ENCODE peak calls at places on chromosomes 3 and 15, in seven cellular contexts. L is choroid plexus epithelial cell; M is left ventricle myocardium inferior; R is CD8-positive, alpha-beta T cell; Z is fibroblast of the aortic adventitia; H is cardiac muscle cell; Q is effector memory CD4-positive, alpha-beta T cell. V is an unnamed sample.

GRCh38 chr3:46690798-46691197 is 2.7 kb downstream of the ALS2CL start:
- DNase-seq in L (no peak), M (peak), R (no peak), Z (peak), H (no peak), Q (no peak), V (no peak)

GRCh38 chr15:96524676-96525417 is 194.3 kb downstream of the NR2F2 start:
- DNase-seq in L (no peak), M (no peak), R (no peak), Z (no peak), H (no peak), Q (no peak), V (no peak)

GRCh38 chr15:79053894-79054293 is 36.7 kb downstream of the RASGRF1 start:
- DNase-seq in L (no peak), M (no peak), R (no peak), Z (no peak), H (no peak), Q (no peak), V (no peak)

GRCh38 chr3:21506061-21506460 is 244.9 kb downstream of the ZNF385D start:
- DNase-seq in L (no peak), M (no peak), R (no peak), Z (peak), H (peak), Q (no peak), V (no peak)

GRCh38 chr3:45098315-45098714 is 47.9 kb downstream of the CDCP1 start:
- DNase-seq in L (peak), M (no peak), R (no peak), Z (no peak), H (no peak), Q (no peak), V (no peak)

GRCh38 chr3:30970183-30970582 is 75.7 kb upstream of the GADL1 start:
- DNase-seq in L (peak), M (no peak), R (no peak), Z (peak), H (peak), Q (no peak), V (no peak)

GRCh38 chr3:113377158-113377557 is 64.1 kb downstream of the CFAP44 start:
- DNase-seq in L (no peak), M (no peak), R (no peak), Z (no peak), H (no peak), Q (no peak), V (no peak)

GRCh38 chr3:57971975-57972374 is 36.2 kb upstream of the FLNB start:
- DNase-seq in L (no peak), M (no peak), R (no peak), Z (no peak), H (no peak), Q (no peak), V (no peak)

GRCh38 chr3:99780749-99781148 is 36.9 kb upstream of the CMSS1 start:
- DNase-seq in L (no peak), M (no peak), R (no peak), Z (no peak), H (peak), Q (no peak), V (no peak)

DNA sequence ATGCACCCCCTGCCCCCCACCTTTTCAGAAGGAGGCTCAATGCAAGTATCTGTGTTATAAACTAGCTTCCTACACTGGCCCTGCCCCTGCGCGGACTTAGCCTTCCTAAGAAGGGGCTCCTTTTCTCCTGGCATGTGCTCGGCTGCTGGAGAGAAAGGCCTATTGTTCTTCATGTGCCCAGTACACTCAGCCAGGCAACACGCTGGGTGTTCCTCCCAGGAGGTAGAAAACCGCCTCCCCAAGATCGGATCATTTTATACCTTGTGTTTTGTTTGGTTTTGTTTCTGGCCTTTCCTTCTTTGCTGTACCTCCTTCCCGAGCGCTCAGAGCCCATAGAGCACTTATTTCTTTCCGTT is 30.2 kb downstream of the CCNL1 start:
- DNase-seq in L (no peak), M (no peak), R (no peak), Z (no peak), H (peak), Q (no peak), V (no peak)
- H3K4me3 ChIP-seq in L (no peak), M (peak), R (peak), Z (no peak), H (no peak), Q (peak), V (no peak)

GRCh38 chr15:90432253-90432652 is 44.2 kb downstream of the IQGAP1 start:
- DNase-seq in L (no peak), M (no peak), R (no peak), Z (no peak), H (no peak), Q (no peak), V (no peak)
- H3K4me3 ChIP-seq in L (no peak), M (no peak), R (no peak), Z (no peak), H (no peak), Q (no peak), V (no peak)

DNA sequence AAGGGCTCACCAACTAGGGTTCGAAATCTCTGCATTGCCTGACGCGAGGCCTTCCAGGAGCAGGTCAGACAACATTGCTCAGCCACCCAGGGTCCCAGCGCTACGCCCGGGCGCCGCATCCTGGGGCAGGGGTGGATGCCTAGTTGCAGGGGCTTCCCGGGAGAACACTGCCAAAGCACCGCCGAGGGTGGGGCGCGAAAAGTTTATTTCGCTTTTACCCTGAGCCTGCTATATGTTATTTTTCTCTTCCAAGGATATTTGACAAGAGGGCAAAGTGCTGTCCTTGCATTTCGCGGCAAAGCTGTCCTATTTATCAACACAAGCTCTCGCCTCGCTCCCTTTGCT is 549 bp upstream of the SOX14 start:
- DNase-seq in L (no peak), M (no peak), R (no peak), Z (no peak), H (no peak), Q (no peak), V (no peak)
- H3K4me3 ChIP-seq in L (no peak), M (peak), R (no peak), Z (no peak), H (peak), Q (no peak), V (no peak)

GRCh38 chr3:105373383-105373782 is 6.7 kb downstream of the ALCAM start:
- DNase-seq in L (no peak), M (no peak), R (no peak), Z (no peak), H (no peak), Q (no peak), V (no peak)

GRCh38 chr3:105377716-105378115 is 11.0 kb downstream of the ALCAM start:
- DNase-seq in L (no peak), M (no peak), R (no peak), Z (no peak), H (no peak), Q (no peak), V (no peak)

GRCh38 chr3:105375750-105376511 is 9.2 kb downstream of the ALCAM start:
- DNase-seq in L (no peak), M (no peak), R (no peak), Z (no peak), H (no peak), Q (no peak), V (no peak)
- H3K4me3 ChIP-seq in L (no peak), M (no peak), R (no peak), Z (no peak), H (no peak), Q (no peak), V (no peak)

DNA sequence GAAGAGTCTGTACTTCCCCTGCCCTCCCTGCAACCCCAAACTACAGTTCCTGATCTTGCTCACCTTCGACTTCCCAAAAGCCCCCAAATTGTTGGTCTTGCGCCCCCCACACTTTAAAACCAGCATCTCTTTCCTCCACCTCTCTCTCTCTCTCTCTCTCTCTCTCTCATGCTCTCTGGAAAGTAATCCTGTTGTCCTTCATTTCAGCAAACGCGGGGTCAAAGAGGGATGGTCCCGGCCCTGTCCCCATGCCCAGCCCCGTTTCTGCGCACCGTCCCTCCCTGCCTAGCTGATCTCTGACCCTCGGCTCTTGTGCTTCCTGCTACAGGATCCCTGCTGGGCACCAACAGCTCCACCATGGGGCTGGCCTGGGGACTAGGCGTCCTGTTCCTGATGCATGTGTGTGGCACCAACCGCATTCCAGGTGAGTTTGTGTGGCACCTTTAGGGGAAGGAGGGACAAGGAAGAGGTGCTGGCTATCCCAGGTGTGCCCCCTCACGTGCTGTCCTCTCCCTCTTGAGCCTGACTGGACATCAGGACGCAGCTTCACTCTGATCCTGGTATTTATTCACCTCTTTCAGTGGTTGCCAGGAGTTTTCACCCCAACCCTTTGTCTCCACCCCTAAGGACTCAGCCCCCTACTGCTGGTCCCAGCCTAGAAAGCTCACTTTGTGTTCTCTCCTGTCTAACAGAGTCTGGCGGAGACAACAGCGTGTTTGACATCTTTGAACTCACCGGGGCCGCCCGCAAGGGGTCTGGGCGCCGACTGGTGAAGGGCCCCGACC is 814 bp downstream of the THBS1 start:
- DNase-seq in L (peak), M (peak), R (no peak), Z (peak), H (peak), Q (no peak), V (peak)
- H3K4me3 ChIP-seq in L (peak), M (peak), R (no peak), Z (peak), H (peak), Q (no peak), V (peak)

GRCh38 chr3:190048831-190049541 is 71.7 kb downstream of the P3H2 start:
- DNase-seq in L (peak), M (no peak), R (no peak), Z (peak), H (peak), Q (no peak), V (peak)
- H3K4me3 ChIP-seq in L (peak), M (peak), R (no peak), Z (peak), H (no peak), Q (no peak), V (peak)

GRCh38 chr3:193814166-193814565 is 221.2 kb downstream of the OPA1 start:
- DNase-seq in L (no peak), M (no peak), R (no peak), Z (no peak), H (no peak), Q (no peak), V (no peak)

GRCh38 chr3:193819117-193819978 is 226.3 kb downstream of the OPA1 start:
- DNase-seq in L (no peak), M (no peak), R (no peak), Z (no peak), H (no peak), Q (no peak), V (no peak)

GRCh38 chr3:193815246-193816027 is 222.4 kb downstream of the OPA1 start:
- DNase-seq in L (no peak), M (no peak), R (no peak), Z (no peak), H (no peak), Q (no peak), V (no peak)

GRCh38 chr3:193816028-193816395 is 223.0 kb downstream of the OPA1 start:
- DNase-seq in L (no peak), M (no peak), R (no peak), Z (no peak), H (no peak), Q (no peak), V (no peak)

GRCh38 chr3:193816656-193817311 is 223.8 kb downstream of the OPA1 start:
- DNase-seq in L (peak), M (peak), R (no peak), Z (peak), H (peak), Q (no peak), V (peak)
- H3K4me3 ChIP-seq in L (no peak), M (peak), R (no peak), Z (no peak), H (no peak), Q (no peak), V (no peak)

GRCh38 chr15:89666147-89666857 is 11.0 kb upstream of the KIF7 start:
- DNase-seq in L (no peak), M (no peak), R (no peak), Z (no peak), H (no peak), Q (no peak), V (no peak)
- H3K4me3 ChIP-seq in L (peak), M (peak), R (no peak), Z (no peak), H (no peak), Q (no peak), V (peak)

V was measured in tibial artery.